ENCODE peak calls at places on chromosomes 16 and 17, in seven cellular contexts. J, L, H, E, V, W and K are unnamed samples.

GRCh38 chr16:57686577-57686976 is 8.0 kb upstream of the DRC7 start:
- DNase-seq in J (no peak), L (no peak), H (peak; percentile 37), E (no peak), V (no peak), W (no peak), K (no peak)

GRCh38 chr17:15133826-15134225 is 131.3 kb downstream of the PMP22 start:
- DNase-seq in J (no peak), L (no peak), H (no peak), E (no peak), V (no peak), W (no peak), K (no peak)

GRCh38 chr16:85170066-85171003 is 58.1 kb upstream of the CIBAR2 start:
- DNase-seq in J (no peak), L (peak; percentile 34), H (no peak), E (no peak), V (peak; percentile 39), W (no peak), K (no peak)

GRCh38 chr16:57036945-57037344 is 47.6 kb downstream of the NLRC5 start:
- DNase-seq in J (no peak), L (no peak), H (no peak), E (no peak), V (no peak), W (no peak), K (no peak)

GRCh38 chr17:8859029-8859803 is 8.3 kb downstream of the PIK3R6 start:
- DNase-seq in J (peak; percentile 80), L (peak; percentile 95), H (no peak), E (peak; percentile 45), V (no peak), W (no peak), K (peak; percentile 54)

GRCh38 chr16:67391424-67392300 is 1.6 kb downstream of the TPPP3 start:
- DNase-seq in J (no peak), L (peak; percentile 49), H (peak; percentile 33), E (no peak), V (no peak), W (no peak), K (no peak)

GRCh38 chr17:8162997-8163977 is 539 bp upstream of the VAMP2 start:
- DNase-seq in J (no peak), L (no peak), H (peak; percentile 83), E (no peak), V (peak; percentile 70), W (no peak), K (peak; percentile 93)

GRCh38 chr16:23276821-23277220 is 25.3 kb upstream of the SCNN1B start:
- DNase-seq in J (no peak), L (no peak), H (no peak), E (no peak), V (no peak), W (no peak), K (no peak)

GRCh38 chr16:83473926-83474660 is 333.7 kb upstream of the HSBP1 start:
- DNase-seq in J (no peak), L (no peak), H (no peak), E (no peak), V (no peak), W (no peak), K (no peak)

GRCh38 chr17:70577456-70577855 is 408.1 kb downstream of the KCNJ2 start:
- DNase-seq in J (no peak), L (no peak), H (no peak), E (no peak), V (no peak), W (no peak), K (no peak)

GRCh38 chr16:11316331-11317015 is 28.8 kb upstream of the RMI2 start:
- DNase-seq in J (no peak), L (no peak), H (peak; percentile 94), E (peak; percentile 59), V (peak; percentile 71), W (no peak), K (peak; percentile 92)

GRCh38 chr17:31052187-31052889 is 42.4 kb upstream of the NF1 start:
- DNase-seq in J (peak; percentile 99), L (peak; percentile 97), H (peak; percentile 12), E (peak; percentile 99), V (no peak), W (no peak), K (peak; percentile 48)

GRCh38 chr17:32970281-32970680 is 21.4 kb upstream of the SPACA3 start:
- DNase-seq in J (peak; percentile 82), L (peak; percentile 23), H (no peak), E (peak; percentile 40), V (no peak), W (peak; percentile 52), K (no peak)

GRCh38 chr16:66457888-66458287 is 30.8 kb downstream of the BEAN1 start:
- DNase-seq in J (peak; percentile 37), L (peak; percentile 27), H (peak; percentile 56), E (peak; percentile 54), V (peak; percentile 37), W (no peak), K (peak; percentile 47)

GRCh38 chr16:12583237-12583897 is 220.3 kb downstream of the CPPED1 start:
- DNase-seq in J (no peak), L (no peak), H (no peak), E (no peak), V (no peak), W (no peak), K (peak; percentile 33)

GRCh38 chr16:89909777-89910716 is 8.6 kb upstream of the MC1R start:
- DNase-seq in J (peak; percentile 56), L (peak; percentile 93), H (peak; percentile 81), E (peak; percentile 73), V (peak; percentile 86), W (no peak), K (peak; percentile 94)

GRCh38 chr16:89910717-89911354 is 7.8 kb upstream of the MC1R start:
- DNase-seq in J (no peak), L (no peak), H (no peak), E (no peak), V (no peak), W (no peak), K (no peak)

GRCh38 chr16:89912627-89913026 is 6.0 kb upstream of the MC1R start:
- DNase-seq in J (no peak), L (no peak), H (no peak), E (no peak), V (no peak), W (no peak), K (no peak)

GRCh38 chr16:89912143-89912542 is 6.5 kb upstream of the MC1R start:
- DNase-seq in J (no peak), L (no peak), H (no peak), E (no peak), V (no peak), W (no peak), K (no peak)

GRCh38 chr16:89911375-89911774 is 7.3 kb upstream of the MC1R start:
- DNase-seq in J (no peak), L (no peak), H (no peak), E (no peak), V (no peak), W (no peak), K (no peak)
- H3K36me3 ChIP-seq in J (peaks cover 11% of the 10 kb centered on the region), L (peaks cover 20% of the 10 kb centered on the region), H (peaks cover 11% of the 10 kb centered on the region), E (peaks cover 38% of the 10 kb centered on the region), V (no peaks in the 10 kb centered on the region), W (no peaks in the 10 kb centered on the region), K (peaks cover 48% of the 10 kb centered on the region)

GRCh38 chr17:79027925-79028491 is 4.0 kb downstream of the C1QTNF1 start:
- DNase-seq in J (no peak), L (peak; percentile 37), H (no peak), E (no peak), V (no peak), W (no peak), K (no peak)
- H3K9ac ChIP-seq in J (no peak overlapping the region), L (peak overlapping the region; percentile 1), H (no peak overlapping the region), E (no peak overlapping the region), V (no peak overlapping the region), W (no peak overlapping the region), K (no peak overlapping the region)

DNA sequence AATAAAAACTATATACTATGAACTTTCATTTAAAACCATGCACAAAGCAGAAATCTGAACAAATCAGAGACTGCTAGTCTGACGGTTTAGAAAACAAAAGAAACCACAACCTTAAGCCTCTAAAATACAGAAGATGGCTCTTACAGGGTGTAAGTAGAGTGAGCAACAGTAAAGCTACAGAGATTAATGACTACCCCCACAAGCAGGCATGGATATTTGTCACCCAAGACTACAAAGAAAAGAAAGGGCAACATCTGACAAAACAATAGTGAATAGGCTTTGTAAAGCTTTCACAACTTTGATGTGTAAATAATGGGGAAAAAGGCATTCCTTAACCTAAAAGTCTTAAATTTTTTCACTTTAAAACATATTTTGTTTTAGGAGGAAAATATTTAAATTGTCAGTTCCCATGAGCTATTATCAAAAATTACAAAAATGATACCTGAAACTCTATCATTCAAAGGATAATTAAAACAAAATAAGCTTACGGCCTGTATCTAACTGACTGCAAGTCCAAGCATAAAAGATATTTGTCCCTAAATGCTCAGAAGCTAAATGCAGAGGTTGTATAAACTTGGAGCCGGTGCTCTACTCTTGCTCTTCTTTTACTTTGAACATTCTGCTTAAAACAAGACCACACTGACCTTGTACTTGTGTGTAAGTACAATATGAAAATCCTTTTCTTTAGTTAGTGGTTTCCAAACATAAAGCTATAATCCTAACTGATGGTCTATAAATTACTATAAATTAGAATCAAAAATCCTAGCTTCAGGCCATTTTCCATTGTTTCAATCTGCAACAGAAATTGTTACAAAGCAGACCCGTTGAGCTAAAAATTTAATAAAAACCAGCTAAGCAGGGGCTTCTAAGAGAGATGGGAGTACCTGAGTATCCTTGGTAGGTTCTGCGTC is 74.8 kb downstream of the SPAG9 start:
- DNase-seq in J (peak; percentile 35), L (peak; percentile 43), H (peak; percentile 43), E (peak; percentile 73), V (peak; percentile 61), W (no peak), K (no peak)
- H3K4me3 ChIP-seq in J (peak overlapping the region; percentile 4), L (peak overlapping the region; percentile 55), H (no peak overlapping the region), E (peak overlapping the region; percentile 47), V (peak overlapping the region; percentile 66), W (no peak overlapping the region), K (peak overlapping the region; percentile 78)

GRCh38 chr16:4378202-4378666 is 6.6 kb downstream of the VASN start:
- DNase-seq in J (no peak), L (peak; percentile 88), H (no peak), E (no peak), V (no peak), W (no peak), K (no peak)

GRCh38 chr16:4376126-4376819 is 4.6 kb downstream of the VASN start:
- DNase-seq in J (no peak), L (peak; percentile 94), H (no peak), E (peak; percentile 87), V (peak; percentile 4), W (no peak), K (no peak)

GRCh38 chr16:4379001-4379688 is 7.5 kb downstream of the VASN start:
- DNase-seq in J (no peak), L (no peak), H (no peak), E (no peak), V (no peak), W (no peak), K (no peak)

GRCh38 chr16:4376820-4377572 is 5.3 kb downstream of the VASN start:
- DNase-seq in J (no peak), L (no peak), H (peak; percentile 72), E (no peak), V (no peak), W (no peak), K (peak; percentile 74)

DNA sequence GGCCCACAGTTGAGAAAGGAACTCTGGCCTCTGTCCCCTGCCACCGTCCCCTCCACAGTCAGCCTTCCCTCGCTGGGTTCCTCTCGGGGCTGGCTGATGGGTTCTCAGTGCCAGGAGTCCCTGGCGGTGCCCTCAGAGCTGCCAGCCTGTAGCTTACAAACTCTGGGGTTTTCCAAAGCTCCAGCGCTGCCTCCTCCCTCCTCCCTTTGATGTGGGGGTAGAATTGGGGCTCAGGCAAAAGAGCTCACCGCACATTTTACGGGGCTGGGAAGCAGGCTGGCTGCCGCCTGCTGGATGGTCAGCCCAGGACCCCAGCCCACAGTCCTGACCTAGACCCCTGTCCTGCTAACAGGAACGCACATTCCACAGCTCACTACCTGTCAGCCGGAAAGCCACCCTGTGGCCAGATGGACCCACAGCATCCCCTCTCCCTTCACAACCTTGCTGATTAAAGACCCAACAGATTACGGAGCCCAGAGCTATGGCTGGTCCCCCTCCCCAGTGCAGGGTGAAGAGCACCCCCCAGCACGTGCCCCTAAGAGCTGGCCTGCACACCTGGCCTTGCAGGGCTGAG is 6.0 kb downstream of the VASN start:
- DNase-seq in J (no peak), L (peak; percentile 70), H (peak; percentile 67), E (no peak), V (peak; percentile 40), W (no peak), K (peak; percentile 78)
- H3K36me3 ChIP-seq in J (no peaks in the 10 kb centered on the region), L (peaks cover 3% of the 10 kb centered on the region), H (no peaks in the 10 kb centered on the region), E (peaks cover 38% of the 10 kb centered on the region), V (no peaks in the 10 kb centered on the region), W (no peaks in the 10 kb centered on the region), K (no peaks in the 10 kb centered on the region)